ENCODE peak calls at places on chromosomes 1 and 21, in five cellular contexts. Q is upper lobe of right lung, A is ovary, U is lower lobe of right lung, J is spleen. R is an unnamed sample.

GRCh38 chr1:227556288-227556687 is 7.1 kb upstream of the ZNF678 start:
- DNase-seq in J (no peak), A (no peak), U (no peak), Q (no peak), R (peak; percentile 55)

GRCh38 chr1:235018161-235018560 is 110.5 kb downstream of the TOMM20 start:
- DNase-seq in Q (no peak), J (no peak), U (no peak), A (no peak), R (no peak)

GRCh38 chr1:92487078-92487605 is 417 bp upstream of the GFI1 start:
- DNase-seq in Q (no peak), J (no peak), A (no peak), U (no peak), R (no peak)

GRCh38 chr1:150642296-150642695 is 12.9 kb upstream of the ENSA start:
- DNase-seq in U (no peak), A (no peak), J (no peak), Q (no peak), R (no peak)

GRCh38 chr1:165925498-165926079 is 98.2 kb downstream of the UCK2 start:
- DNase-seq in U (no peak), A (no peak), J (no peak), Q (no peak), R (no peak)

GRCh38 chr1:172343246-172344099 is 77.0 kb upstream of the C1orf105 start:
- DNase-seq in Q (no peak), A (no peak), J (no peak), U (no peak), R (no peak)

GRCh38 chr1:58901008-58901407 is 117.2 kb upstream of the JUN start:
- DNase-seq in J (no peak), U (no peak), A (no peak), Q (no peak), R (no peak)

GRCh38 chr1:213104604-213105003 is 53.6 kb downstream of the RPS6KC1 start:
- DNase-seq in A (no peak), J (no peak), Q (no peak), U (no peak), R (no peak)

GRCh38 chr1:21911205-21912001 is 25.7 kb downstream of the HSPG2 start:
- DNase-seq in Q (no peak), J (no peak), A (peak; percentile 79), U (no peak), R (no peak)

GRCh38 chr1:239826209-239826608 is 265.5 kb upstream of the FMN2 start:
- DNase-seq in Q (no peak), A (no peak), U (no peak), J (no peak), R (no peak)

GRCh38 chr1:21633141-21633755 is 35.9 kb downstream of the RAP1GAP start:
- DNase-seq in Q (no peak), J (no peak), U (no peak), A (no peak), R (no peak)

GRCh38 chr1:7424352-7424890 is 346.7 kb upstream of the VAMP3 start:
- DNase-seq in U (no peak), A (no peak), Q (peak; percentile 9), J (peak; percentile 24), R (no peak)

GRCh38 chr1:103218821-103219220 is 110.5 kb upstream of the COL11A1 start:
- DNase-seq in Q (no peak), J (no peak), U (no peak), A (no peak), R (no peak)

GRCh38 chr1:174877208-174877673 is 122.5 kb upstream of the CACYBP start:
- DNase-seq in A (no peak), Q (no peak), J (no peak), U (no peak), R (no peak)

GRCh38 chr1:226653311-226653921 is 85.7 kb downstream of the ITPKB start:
- DNase-seq in U (peak; percentile 29), J (peak; percentile 89), A (no peak), Q (no peak), R (no peak)

GRCh38 chr1:192702212-192702993 is 66.5 kb downstream of the RGS13 start:
- DNase-seq in U (no peak), J (no peak), Q (no peak), A (no peak), R (no peak)

GRCh38 chr1:222777977-222778376 is 36.9 kb upstream of the DISP1 start:
- DNase-seq in J (no peak), A (no peak), U (no peak), Q (no peak), R (no peak)

GRCh38 chr1:219120625-219121544 is 52.8 kb upstream of the LYPLAL1 start:
- DNase-seq in Q (no peak), U (no peak), J (no peak), A (peak; percentile 74), R (no peak)

GRCh38 chr1:111199881-111200801 is at the start of gene DENND2D:
- DNase-seq in Q (peak; percentile 81), J (peak; percentile 86), A (no peak), U (peak; percentile 76), R (peak; percentile 85)

GRCh38 chr1:60244906-60245305 is 171.3 kb upstream of the C1orf87 start:
- DNase-seq in U (no peak), J (no peak), Q (no peak), A (no peak), R (no peak)

GRCh38 chr1:3410435-3410915 is 44.0 kb upstream of the ARHGEF16 start:
- DNase-seq in J (no peak), U (no peak), Q (no peak), A (no peak), R (no peak)

GRCh38 chr21:33695785-33696184 is 53.5 kb downstream of the ITSN1 start:
- DNase-seq in U (no peak), Q (no peak), A (no peak), J (no peak), R (no peak)

GRCh38 chr1:209162651-209163050 is 420.9 kb upstream of the CAMK1G start:
- DNase-seq in A (no peak), U (no peak), J (no peak), Q (no peak), R (no peak)

GRCh38 chr1:1061682-1062363 is 12.3 kb downstream of the RNF223 start:
- DNase-seq in J (no peak), A (no peak), Q (no peak), U (no peak), R (no peak)

GRCh38 chr21:40846566-40847411 is at the start of gene DSCAM:
- DNase-seq in J (no peak), A (no peak), Q (no peak), U (no peak), R (no peak)

GRCh38 chr1:183600136-183600535 is 9.9 kb upstream of the NCF2 start:
- DNase-seq in U (no peak), J (no peak), A (no peak), Q (no peak), R (no peak)

GRCh38 chr1:209850342-209850979 is 22.7 kb downstream of the UTP25 start:
- DNase-seq in U (no peak), Q (no peak), J (no peak), A (no peak), R (peak; percentile 29)

GRCh38 chr1:53277326-53277725 is 39.0 kb upstream of the MAGOH start:
- DNase-seq in Q (peak; percentile 30), J (peak; percentile 27), U (no peak), A (no peak), R (no peak)

GRCh38 chr1:16293568-16293967 is 56.6 kb upstream of the CPLANE2 start:
- DNase-seq in A (no peak), Q (no peak), U (no peak), J (no peak), R (no peak)

GRCh38 chr1:60897003-60897402 is 185.4 kb upstream of the NFIA start:
- DNase-seq in A (no peak), Q (no peak), J (no peak), U (no peak), R (no peak)

GRCh38 chr1:2796890-2797740 is 4.4 kb downstream of the TTC34 start:
- DNase-seq in Q (peak; percentile 25), U (peak; percentile 30), A (no peak), J (peak; percentile 41), R (no peak)

GRCh38 chr1:16998589-16998988 is 13.1 kb downstream of the ATP13A2 start:
- DNase-seq in A (no peak), J (no peak), U (no peak), Q (no peak), R (no peak)

GRCh38 chr1:246532519-246532918 is 25.4 kb upstream of the SMYD3 start:
- DNase-seq in Q (no peak), U (no peak), A (no peak), J (no peak), R (no peak)
- TF ChIP-seq CTCF in Q (no peak), U (peak; percentile 10), A (no peak), J (no peak), R (no peak)

GRCh38 chr1:93672477-93673158 is 9.0 kb downstream of the BCAR3 start:
- DNase-seq in Q (peak; percentile 76), U (peak; percentile 71), J (no peak), A (no peak), R (no peak)
- H3K4me1 ChIP-seq in Q (peaks cover 82% of the 10 kb centered on the region), U (peaks cover 94% of the 10 kb centered on the region), J (peaks cover 52% of the 10 kb centered on the region), A (peaks cover 38% of the 10 kb centered on the region), R (peaks cover 27% of the 10 kb centered on the region)

GRCh38 chr1:39745016-39745670 is 6.5 kb downstream of the PPIE start:
- DNase-seq in U (no peak), A (no peak), J (no peak), Q (no peak), R (no peak)
- H3K36me3 ChIP-seq in U (peaks cover 100% of the 10 kb centered on the region), A (no peaks in the 10 kb centered on the region), J (peaks cover 9% of the 10 kb centered on the region), Q (peaks cover 98% of the 10 kb centered on the region), R (peaks cover 12% of the 10 kb centered on the region)

GRCh38 chr1:109817881-109818280 is 54.2 kb upstream of the EPS8L3 start:
- DNase-seq in A (no peak), U (no peak), Q (no peak), J (no peak), R (no peak)

GRCh38 chr1:109814993-109815786 is 51.5 kb upstream of the EPS8L3 start:
- DNase-seq in A (no peak), J (no peak), Q (no peak), U (no peak), R (no peak)

GRCh38 chr1:109814223-109814622 is 50.5 kb upstream of the EPS8L3 start:
- DNase-seq in Q (no peak), U (no peak), J (no peak), A (no peak), R (no peak)

GRCh38 chr1:109816975-109817535 is 53.3 kb upstream of the EPS8L3 start:
- DNase-seq in U (no peak), Q (no peak), A (no peak), J (no peak), R (no peak)

DNA sequence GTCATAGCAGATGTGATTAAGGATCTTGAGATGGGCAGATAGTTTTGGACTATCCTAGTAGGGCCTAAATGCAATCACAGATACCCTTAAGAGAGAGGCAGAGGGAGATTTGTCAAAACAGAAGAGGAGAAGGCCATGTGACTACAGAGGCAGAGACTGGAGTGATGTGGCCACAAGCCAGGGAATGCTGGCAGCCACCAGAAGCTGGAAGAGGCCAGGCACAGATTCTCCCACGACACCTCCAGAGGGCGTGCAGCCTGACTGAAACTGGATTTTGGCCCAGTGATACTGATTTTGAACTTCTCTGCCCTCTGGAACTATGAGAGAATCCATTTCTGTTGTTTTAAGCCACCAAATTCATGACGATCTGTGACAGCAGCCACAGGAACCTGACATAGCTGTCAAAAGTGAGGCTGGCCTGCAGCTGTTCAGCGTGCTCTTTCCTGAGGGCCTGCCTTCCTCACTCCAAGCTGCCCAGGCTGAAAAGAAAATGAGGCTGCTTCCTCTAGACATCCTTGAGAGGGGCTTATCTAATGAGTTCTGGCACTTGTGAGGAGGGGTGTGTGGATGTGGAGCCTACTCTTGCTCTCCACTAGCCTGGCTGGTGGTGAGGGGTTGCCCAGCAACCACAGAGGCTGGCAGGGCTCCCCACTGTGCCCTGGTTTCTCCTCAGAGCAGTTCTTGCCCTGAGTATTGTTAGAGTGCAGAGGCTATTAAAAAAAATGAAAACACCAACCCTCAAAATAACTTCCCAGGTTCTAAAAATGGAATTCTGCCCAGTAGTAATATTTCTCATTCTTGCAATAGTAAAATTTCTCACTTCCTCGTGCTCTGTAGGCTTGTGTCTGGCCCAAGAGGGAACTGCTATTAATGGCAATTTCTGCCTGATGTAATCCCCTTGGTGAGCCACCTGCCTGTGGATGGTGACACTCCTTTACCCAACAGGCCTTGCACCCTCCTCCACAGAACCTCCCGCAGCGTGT is 52.4 kb upstream of the EPS8L3 start:
- DNase-seq in Q (no peak), A (no peak), J (no peak), U (no peak), R (no peak)
- TF ChIP-seq CTCF in Q (no peak), A (no peak), J (no peak), U (no peak), R (no peak)

R was measured in mucosa of descending colon.